ENCODE peak calls at places on chromosomes 11 and 22, in ten cellular contexts. A is K562, N is heart left ventricle, B is HCT116, I is upper lobe of right lung, J is cardiac muscle cell, V is neural progenitor cell, T is spleen, S is foreskin keratinocyte, O is dorsolateral prefrontal cortex. F is an unnamed sample.

GRCh38 chr22:30701872-30702271 is 7.2 kb downstream of the OSBP2 start:
- DNase-seq in O (peak; percentile 48), A (no peak), T (peak; percentile 35), S (peak; percentile 8), J (no peak), I (no peak), N (no peak), V (no peak), B (peak; percentile 18), F (peak; percentile 90)

GRCh38 chr11:123196060-123196714 is 1.1 kb upstream of the CLMP start:
- DNase-seq in A (no peak), O (no peak), J (no peak), V (peak; percentile 40), S (no peak), I (no peak), T (no peak), B (no peak), N (no peak), F (no peak)

GRCh38 chr11:72812968-72813739 is 1.1 kb upstream of the ATG16L2 start:
- DNase-seq in O (peak; percentile 47), T (peak; percentile 85), B (peak; percentile 71), I (peak; percentile 77), J (peak; percentile 59), V (peak; percentile 72), S (peak; percentile 44), N (no peak), A (peak; percentile 71), F (peak; percentile 95)

GRCh38 chr11:7890417-7891179 is 40.5 kb downstream of the OR10A6 start:
- DNase-seq in J (no peak), V (peak; percentile 11), T (no peak), O (no peak), B (no peak), S (no peak), I (no peak), A (no peak), N (no peak), F (peak; percentile 77)

GRCh38 chr11:110962907-110963306 is 250.7 kb upstream of the ARHGAP20 start:
- DNase-seq in O (no peak), N (no peak), S (no peak), T (no peak), I (no peak), J (no peak), B (no peak), A (no peak), V (no peak), F (no peak)

GRCh38 chr22:17754233-17754925 is 19.9 kb downstream of the BID start:
- DNase-seq in A (no peak), N (no peak), S (no peak), J (no peak), I (no peak), V (peak; percentile 62), T (peak; percentile 82), O (no peak), B (no peak), F (peak; percentile 85)

GRCh38 chr11:2700415-2701211 is 819 bp upstream of the KCNQ1OT1 start:
- DNase-seq in A (peak; percentile 76), T (peak; percentile 90), V (peak; percentile 78), S (no peak), N (peak; percentile 75), J (peak; percentile 31), B (no peak), O (no peak), I (peak; percentile 89), F (peak; percentile 84)

GRCh38 chr11:95119361-95120060 is 29.9 kb downstream of the ENDOD1 start:
- DNase-seq in S (peak; percentile 56), B (no peak), I (no peak), A (no peak), J (no peak), T (no peak), V (no peak), O (no peak), N (no peak), F (no peak)

GRCh38 chr11:88332851-88333250 is 4.7 kb downstream of the CTSC start:
- DNase-seq in T (no peak), J (peak; percentile 41), V (no peak), B (no peak), S (no peak), O (no peak), N (no peak), I (no peak), A (no peak), F (peak; percentile 60)

DNA sequence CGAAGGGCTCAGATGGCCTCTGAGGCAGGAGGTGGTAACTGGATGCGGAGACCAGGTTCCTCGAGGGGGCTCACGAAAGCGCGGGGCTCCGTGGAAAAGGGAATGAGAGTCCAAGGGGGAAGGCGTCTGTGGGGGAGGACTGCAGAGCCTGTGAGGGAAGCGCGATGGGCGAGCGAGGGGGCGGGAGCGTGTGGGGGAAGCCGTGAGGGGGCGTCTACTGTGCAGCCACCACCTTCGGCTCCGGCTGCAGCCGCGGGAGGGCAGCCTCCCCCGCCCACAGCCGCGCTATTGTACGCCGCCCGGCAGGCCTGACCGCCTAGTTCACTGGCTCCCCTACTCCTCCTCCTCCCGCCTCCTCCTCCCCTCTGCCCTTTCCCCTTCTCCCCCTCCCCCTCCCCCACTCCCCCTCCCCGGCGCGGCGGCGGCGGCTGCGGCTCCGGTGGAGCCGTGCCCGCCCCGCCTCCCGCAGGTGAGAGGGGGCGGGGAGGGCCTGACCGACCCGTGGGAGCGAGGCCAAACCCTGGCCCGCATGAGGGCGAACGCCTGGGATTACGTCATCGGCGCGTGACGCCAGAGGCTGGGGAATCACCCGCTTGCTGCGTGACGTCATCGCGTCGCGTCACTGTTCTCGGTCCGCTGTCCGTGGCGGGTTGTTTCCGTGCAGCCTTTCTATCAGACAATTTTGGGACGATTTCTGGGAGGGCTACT is at the start of gene PAK1:
- DNase-seq in I (peak; percentile 95), T (peak; percentile 94), N (peak; percentile 79), J (peak; percentile 91), S (peak; percentile 69), V (peak; percentile 98), B (peak; percentile 86), O (peak; percentile 83), A (peak; percentile 90), F (peak; percentile 97)
- TF ChIP-seq CTCF in I (no peak), T (peak; percentile 32), N (peak; percentile 7), J (no peak), S (peak; percentile 43), V (peak; percentile 15), B (no peak), O (peak; percentile 35), A (peak; percentile 67), F (no peak)

DNA sequence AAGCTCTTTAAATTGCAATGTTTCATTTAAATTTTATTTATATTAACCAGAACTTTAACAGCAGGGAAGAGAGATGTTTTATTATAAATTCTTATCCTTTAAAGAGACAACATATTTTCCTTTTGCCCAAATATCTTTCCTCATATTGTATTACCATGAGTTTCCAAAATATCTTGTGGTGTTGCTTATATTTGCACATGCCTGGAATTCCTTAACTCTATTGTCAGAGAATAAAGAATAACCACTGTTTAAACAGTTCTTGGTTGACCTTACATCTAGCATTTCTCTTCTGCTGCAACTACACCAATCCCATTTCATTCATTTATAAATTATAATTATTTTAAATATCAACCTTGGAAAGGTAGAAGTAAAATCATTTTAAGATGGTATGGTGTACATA is 923.4 kb downstream of the KCNA4 start:
- DNase-seq in O (no peak), A (no peak), V (no peak), N (no peak), I (no peak), T (no peak), S (no peak), J (peak; percentile 62), B (no peak), F (peak; percentile 1)
- H3K27ac ChIP-seq in O (no peak overlapping the region), A (no peak overlapping the region), V (no peak overlapping the region), N (no peak overlapping the region), I (no peak overlapping the region), T (no peak overlapping the region), S (no peak overlapping the region), J (no peak overlapping the region), B (no peak overlapping the region), F (peak overlapping the region; percentile 54)

GRCh38 chr11:125442946-125443345 is 53.1 kb downstream of the FEZ1 start:
- DNase-seq in T (no peak), O (no peak), A (no peak), N (no peak), S (no peak), I (no peak), J (no peak), V (no peak), B (no peak), F (no peak)

GRCh38 chr11:125448136-125448535 is 47.9 kb downstream of the FEZ1 start:
- DNase-seq in I (no peak), S (peak; percentile 51), J (peak; percentile 30), N (no peak), V (no peak), O (no peak), B (peak; percentile 24), T (no peak), A (no peak), F (peak; percentile 91)

GRCh38 chr11:125443767-125444311 is 52.2 kb downstream of the FEZ1 start:
- DNase-seq in J (no peak), I (no peak), S (no peak), N (no peak), O (no peak), T (no peak), V (peak; percentile 82), B (no peak), A (no peak), F (no peak)

GRCh38 chr11:125446279-125446678 is 49.8 kb downstream of the FEZ1 start:
- DNase-seq in O (no peak), V (no peak), B (no peak), T (no peak), N (no peak), A (no peak), S (no peak), J (no peak), I (no peak), F (no peak)

DNA sequence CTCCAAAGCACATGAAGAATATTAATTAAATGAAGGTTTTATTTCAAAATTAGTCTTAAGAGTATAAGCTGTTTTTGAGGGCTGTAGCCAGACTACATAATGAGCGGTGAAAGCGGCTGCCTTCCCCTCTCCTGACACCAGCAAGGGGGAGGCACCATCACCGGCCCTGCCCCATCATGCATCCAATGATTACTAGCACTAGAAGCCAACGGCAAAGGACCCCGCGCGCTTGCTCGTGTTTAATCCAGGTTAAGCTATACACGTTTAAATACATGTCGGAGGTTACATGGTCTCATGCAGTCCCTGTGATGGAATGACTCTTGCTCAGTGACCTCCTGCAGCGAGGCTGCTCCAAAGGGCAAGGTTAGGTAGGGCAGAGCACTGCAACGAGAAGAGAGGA is 50.3 kb downstream of the FEZ1 start:
- DNase-seq in S (no peak), J (no peak), T (no peak), A (no peak), V (no peak), B (no peak), I (no peak), N (no peak), O (no peak), F (no peak)
- TF ChIP-seq CTCF in S (no peak), J (no peak), T (no peak), A (no peak), V (no peak), B (no peak), I (no peak), N (no peak), O (no peak), F (no peak)

DNA sequence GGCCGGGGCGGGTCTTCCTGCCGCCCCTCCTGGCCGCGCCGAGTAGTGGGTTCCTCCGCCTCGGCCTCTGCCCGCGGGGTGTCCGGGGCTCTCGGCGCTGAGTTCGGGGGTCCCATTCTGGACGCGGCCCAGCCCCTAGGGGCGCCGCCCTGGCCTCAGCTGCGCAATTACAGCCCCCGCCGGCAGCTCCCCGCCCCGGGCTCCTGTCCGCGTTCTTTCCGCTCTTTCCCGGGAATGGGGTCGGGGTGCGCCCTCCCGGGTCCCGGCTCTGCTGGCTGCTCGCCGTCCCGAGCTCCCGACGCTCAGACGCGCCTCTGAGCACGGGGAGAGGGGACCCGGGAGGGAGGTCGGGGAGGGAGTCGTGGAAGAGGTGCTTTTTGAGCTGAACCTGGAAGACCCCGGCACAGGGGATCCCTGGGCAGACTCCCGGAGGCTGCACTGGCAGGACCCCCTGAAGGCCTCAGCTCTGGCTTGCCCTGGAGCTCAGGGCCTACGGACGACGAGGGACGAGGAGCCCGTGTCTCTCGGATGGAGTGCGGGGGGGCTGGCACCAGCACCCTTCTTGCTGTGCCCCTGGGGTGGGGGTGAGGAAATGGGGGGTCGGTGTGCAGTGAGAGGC is 543 bp downstream of the TSPAN4 start:
- DNase-seq in J (no peak), N (no peak), B (no peak), S (no peak), A (peak; percentile 57), I (no peak), T (peak; percentile 88), O (no peak), V (no peak), F (no peak)
- H3K27ac ChIP-seq in J (peak overlapping the region; percentile 89), N (peak overlapping the region; percentile 86), B (peak overlapping the region; percentile 97), S (no peak overlapping the region), A (peak overlapping the region; percentile 98), I (peak overlapping the region; percentile 97), T (peak overlapping the region; percentile 95), O (peak overlapping the region; percentile 98), V (no peak overlapping the region), F (peak overlapping the region; percentile 88)